ENCODE peak calls at places on chromosomes 3 and 15, in eight cellular contexts. One of them, this sample, is unnamed.

GRCh38 chr3:187448674-187449073 is 80.5 kb downstream of the RTP4 start:
- DNase-seq in sigmoid colon: no peak
- DNase-seq in mammary epithelial cell: no peak
- DNase-seq in testis: no peak
- DNase-seq in SK-N-SH: no peak
- DNase-seq in neuronal stem cell: no peak
- DNase-seq in foreskin keratinocyte: no peak
- DNase-seq in left ventricle myocardium inferior: no peak
- DNase-seq in this sample: no peak

GRCh38 chr3:81744366-81744765 is 17.1 kb downstream of the GBE1 start:
- DNase-seq in sigmoid colon: no peak
- DNase-seq in mammary epithelial cell: peak; percentile 75
- DNase-seq in testis: peak; percentile 46
- DNase-seq in SK-N-SH: no peak
- DNase-seq in neuronal stem cell: no peak
- DNase-seq in foreskin keratinocyte: peak; percentile 91
- DNase-seq in left ventricle myocardium inferior: no peak
- DNase-seq in this sample: no peak

GRCh38 chr3:112047264-112047663 is 12.7 kb downstream of the TMPRSS7 start:
- DNase-seq in sigmoid colon: no peak
- DNase-seq in mammary epithelial cell: no peak
- DNase-seq in testis: no peak
- DNase-seq in SK-N-SH: no peak
- DNase-seq in neuronal stem cell: no peak
- DNase-seq in foreskin keratinocyte: no peak
- DNase-seq in left ventricle myocardium inferior: no peak
- DNase-seq in this sample: no peak

GRCh38 chr3:132290833-132291232 is 26.4 kb upstream of the ACP3 start:
- DNase-seq in sigmoid colon: no peak
- DNase-seq in mammary epithelial cell: peak; percentile 88
- DNase-seq in testis: no peak
- DNase-seq in SK-N-SH: no peak
- DNase-seq in neuronal stem cell: no peak
- DNase-seq in foreskin keratinocyte: peak; percentile 49
- DNase-seq in left ventricle myocardium inferior: no peak
- DNase-seq in this sample: no peak

GRCh38 chr3:105904251-105904650 is 35.4 kb upstream of the CBLB start:
- DNase-seq in sigmoid colon: no peak
- DNase-seq in mammary epithelial cell: no peak
- DNase-seq in testis: no peak
- DNase-seq in SK-N-SH: no peak
- DNase-seq in neuronal stem cell: no peak
- DNase-seq in foreskin keratinocyte: no peak
- DNase-seq in left ventricle myocardium inferior: no peak
- DNase-seq in this sample: no peak

GRCh38 chr3:22098000-22098399 is 347.0 kb upstream of the ZNF385D start:
- DNase-seq in sigmoid colon: no peak
- DNase-seq in mammary epithelial cell: no peak
- DNase-seq in testis: no peak
- DNase-seq in SK-N-SH: no peak
- DNase-seq in neuronal stem cell: no peak
- DNase-seq in foreskin keratinocyte: no peak
- DNase-seq in left ventricle myocardium inferior: no peak
- DNase-seq in this sample: no peak

GRCh38 chr3:54621181-54621580 is 306.7 kb downstream of the LRTM1 start:
- DNase-seq in sigmoid colon: no peak
- DNase-seq in mammary epithelial cell: peak; percentile 58
- DNase-seq in testis: no peak
- DNase-seq in SK-N-SH: peak; percentile 78
- DNase-seq in neuronal stem cell: no peak
- DNase-seq in foreskin keratinocyte: no peak
- DNase-seq in left ventricle myocardium inferior: no peak
- DNase-seq in this sample: no peak

GRCh38 chr3:127455541-127456450 is 134.7 kb downstream of the TPRA1 start:
- DNase-seq in sigmoid colon: peak; percentile 72
- DNase-seq in mammary epithelial cell: peak; percentile 67
- DNase-seq in testis: peak; percentile 84
- DNase-seq in SK-N-SH: peak; percentile 98
- DNase-seq in neuronal stem cell: peak; percentile 87
- DNase-seq in foreskin keratinocyte: peak; percentile 54
- DNase-seq in left ventricle myocardium inferior: peak; percentile 60
- DNase-seq in this sample: peak; percentile 75

GRCh38 chr15:74206801-74207281 is 4.3 kb upstream of the STRA6 start:
- DNase-seq in sigmoid colon: no peak
- DNase-seq in mammary epithelial cell: no peak
- DNase-seq in testis: no peak
- DNase-seq in SK-N-SH: no peak
- DNase-seq in neuronal stem cell: no peak
- DNase-seq in foreskin keratinocyte: no peak
- DNase-seq in left ventricle myocardium inferior: no peak
- DNase-seq in this sample: peak; percentile 19

GRCh38 chr3:56976666-56977560 is 83.6 kb upstream of the SPATA12 start:
- DNase-seq in sigmoid colon: peak; percentile 72
- DNase-seq in mammary epithelial cell: no peak
- DNase-seq in testis: peak; percentile 86
- DNase-seq in SK-N-SH: peak; percentile 82
- DNase-seq in neuronal stem cell: no peak
- DNase-seq in foreskin keratinocyte: no peak
- DNase-seq in left ventricle myocardium inferior: no peak
- DNase-seq in this sample: peak; percentile 35

GRCh38 chr3:85172001-85172400 is 213.2 kb downstream of the CADM2 start:
- DNase-seq in sigmoid colon: no peak
- DNase-seq in mammary epithelial cell: no peak
- DNase-seq in testis: no peak
- DNase-seq in SK-N-SH: no peak
- DNase-seq in neuronal stem cell: no peak
- DNase-seq in foreskin keratinocyte: no peak
- DNase-seq in left ventricle myocardium inferior: no peak
- DNase-seq in this sample: no peak

GRCh38 chr3:54870423-54870822 is 57.4 kb downstream of the LRTM1 start:
- DNase-seq in sigmoid colon: no peak
- DNase-seq in mammary epithelial cell: peak; percentile 69
- DNase-seq in testis: peak; percentile 64
- DNase-seq in SK-N-SH: peak; percentile 55
- DNase-seq in neuronal stem cell: peak; percentile 20
- DNase-seq in foreskin keratinocyte: peak; percentile 79
- DNase-seq in left ventricle myocardium inferior: no peak
- DNase-seq in this sample: no peak

GRCh38 chr15:69480932-69481331 is 28.3 kb downstream of the RPLP1 start:
- DNase-seq in sigmoid colon: no peak
- DNase-seq in mammary epithelial cell: no peak
- DNase-seq in testis: no peak
- DNase-seq in SK-N-SH: no peak
- DNase-seq in neuronal stem cell: no peak
- DNase-seq in foreskin keratinocyte: peak; percentile 5
- DNase-seq in left ventricle myocardium inferior: no peak
- DNase-seq in this sample: no peak

GRCh38 chr3:147348976-147349375 is 57.4 kb downstream of the ZIC4 start:
- DNase-seq in sigmoid colon: no peak
- DNase-seq in mammary epithelial cell: no peak
- DNase-seq in testis: no peak
- DNase-seq in SK-N-SH: no peak
- DNase-seq in neuronal stem cell: no peak
- DNase-seq in foreskin keratinocyte: no peak
- DNase-seq in left ventricle myocardium inferior: no peak
- DNase-seq in this sample: no peak

GRCh38 chr3:183584246-183584913 is 28.9 kb upstream of the KLHL6 start:
- DNase-seq in sigmoid colon: peak; percentile 82
- DNase-seq in mammary epithelial cell: no peak
- DNase-seq in testis: peak; percentile 82
- DNase-seq in SK-N-SH: peak; percentile 62
- DNase-seq in neuronal stem cell: no peak
- DNase-seq in foreskin keratinocyte: no peak
- DNase-seq in left ventricle myocardium inferior: peak; percentile 64
- DNase-seq in this sample: peak; percentile 61

GRCh38 chr3:59425942-59426341 is 376.1 kb upstream of the CFAP20DC start:
- DNase-seq in sigmoid colon: no peak
- DNase-seq in mammary epithelial cell: no peak
- DNase-seq in testis: no peak
- DNase-seq in SK-N-SH: no peak
- DNase-seq in neuronal stem cell: no peak
- DNase-seq in foreskin keratinocyte: no peak
- DNase-seq in left ventricle myocardium inferior: no peak
- DNase-seq in this sample: no peak

GRCh38 chr3:177057768-177058167 is 139.5 kb downstream of the TBL1XR1 start:
- DNase-seq in sigmoid colon: no peak
- DNase-seq in mammary epithelial cell: no peak
- DNase-seq in testis: no peak
- DNase-seq in SK-N-SH: no peak
- DNase-seq in neuronal stem cell: no peak
- DNase-seq in foreskin keratinocyte: no peak
- DNase-seq in left ventricle myocardium inferior: no peak
- DNase-seq in this sample: no peak

GRCh38 chr3:22685598-22685997 is 517.5 kb upstream of the UBE2E2 start:
- DNase-seq in sigmoid colon: no peak
- DNase-seq in mammary epithelial cell: peak; percentile 34
- DNase-seq in testis: no peak
- DNase-seq in SK-N-SH: no peak
- DNase-seq in neuronal stem cell: no peak
- DNase-seq in foreskin keratinocyte: peak; percentile 30
- DNase-seq in left ventricle myocardium inferior: no peak
- DNase-seq in this sample: no peak

GRCh38 chr15:71199384-71200351 is 84.4 kb downstream of the THSD4 start:
- DNase-seq in sigmoid colon: no peak
- DNase-seq in mammary epithelial cell: no peak
- DNase-seq in testis: no peak
- DNase-seq in SK-N-SH: no peak
- DNase-seq in neuronal stem cell: no peak
- DNase-seq in foreskin keratinocyte: no peak
- DNase-seq in left ventricle myocardium inferior: no peak
- DNase-seq in this sample: no peak

GRCh38 chr15:69749797-69750196 is 297.2 kb downstream of the RPLP1 start:
- DNase-seq in sigmoid colon: no peak
- DNase-seq in mammary epithelial cell: peak; percentile 8
- DNase-seq in testis: no peak
- DNase-seq in SK-N-SH: no peak
- DNase-seq in neuronal stem cell: no peak
- DNase-seq in foreskin keratinocyte: no peak
- DNase-seq in left ventricle myocardium inferior: no peak
- DNase-seq in this sample: no peak

GRCh38 chr3:189123595-189124387 is 48.0 kb upstream of the TPRG1 start:
- DNase-seq in sigmoid colon: peak; percentile 82
- DNase-seq in mammary epithelial cell: no peak
- DNase-seq in testis: peak; percentile 65
- DNase-seq in SK-N-SH: peak; percentile 34
- DNase-seq in neuronal stem cell: no peak
- DNase-seq in foreskin keratinocyte: no peak
- DNase-seq in left ventricle myocardium inferior: peak; percentile 64
- DNase-seq in this sample: peak; percentile 21
- H3K4me1 ChIP-seq in sigmoid colon: peaks cover 33% of the 10 kb centered on the region
- H3K4me1 ChIP-seq in mammary epithelial cell: no peaks in the 10 kb centered on the region
- H3K4me1 ChIP-seq in testis: peaks cover 28% of the 10 kb centered on the region
- H3K4me1 ChIP-seq in SK-N-SH: no peaks in the 10 kb centered on the region
- H3K4me1 ChIP-seq in neuronal stem cell: no peaks in the 10 kb centered on the region
- H3K4me1 ChIP-seq in foreskin keratinocyte: peaks cover 12% of the 10 kb centered on the region
- H3K4me1 ChIP-seq in left ventricle myocardium inferior: peaks cover 22% of the 10 kb centered on the region
- H3K4me1 ChIP-seq in this sample: no peaks in the 10 kb centered on the region

DNA sequence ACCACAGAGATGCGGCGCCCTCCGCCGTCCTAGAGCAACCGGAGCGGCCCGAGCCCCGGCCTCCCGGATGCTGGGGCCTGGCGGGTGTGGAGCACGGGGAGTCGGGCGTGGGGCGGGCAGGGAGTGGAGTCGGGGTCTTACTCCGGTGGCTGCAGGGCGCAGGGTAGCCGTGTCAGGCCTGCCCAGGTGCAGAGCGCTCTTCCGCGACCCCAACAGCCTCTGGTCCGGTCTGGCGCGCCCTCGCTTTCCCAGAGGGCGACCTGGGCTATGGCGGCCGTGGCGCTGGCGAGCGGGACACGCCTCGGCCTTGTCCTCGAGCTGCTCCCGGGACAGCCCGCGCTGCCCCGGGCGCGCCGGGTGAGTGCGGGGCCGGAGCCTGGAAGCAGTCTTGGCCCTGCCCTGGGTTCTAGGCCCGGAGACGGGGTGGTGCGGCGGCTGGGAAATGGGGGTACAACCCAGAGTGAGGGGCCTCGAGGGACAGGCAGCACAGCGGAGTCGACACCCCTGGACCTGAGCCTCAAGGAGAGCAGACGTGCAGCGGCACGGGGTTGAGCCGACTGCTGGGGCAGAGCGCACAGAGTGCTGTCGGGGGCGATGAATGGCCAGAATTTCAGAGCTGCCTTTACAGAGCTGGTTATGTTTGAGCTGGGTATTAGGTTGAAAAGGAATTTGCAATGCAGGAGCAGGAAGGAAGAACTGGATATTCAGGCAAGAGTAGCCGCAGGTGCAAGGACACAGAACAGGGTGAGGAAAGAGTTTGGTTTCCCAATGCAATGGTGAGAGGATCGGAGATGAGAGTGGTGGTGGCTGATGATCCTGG is at the start of gene ZNF662:
- DNase-seq in sigmoid colon: peak; percentile 80
- DNase-seq in mammary epithelial cell: no peak
- DNase-seq in testis: peak; percentile 73
- DNase-seq in SK-N-SH: peak; percentile 88
- DNase-seq in neuronal stem cell: no peak
- DNase-seq in foreskin keratinocyte: peak; percentile 36
- DNase-seq in left ventricle myocardium inferior: peak; percentile 62
- DNase-seq in this sample: peak; percentile 85
- H3K27ac ChIP-seq in sigmoid colon: peak within 1 kb of the TSS; percentile 77
- H3K27ac ChIP-seq in mammary epithelial cell: no peak within 1 kb of the TSS
- H3K27ac ChIP-seq in testis: peak within 1 kb of the TSS; percentile 12
- H3K27ac ChIP-seq in SK-N-SH: no peak within 1 kb of the TSS
- H3K27ac ChIP-seq in neuronal stem cell: no peak within 1 kb of the TSS
- H3K27ac ChIP-seq in foreskin keratinocyte: peak within 1 kb of the TSS; percentile 36
- H3K27ac ChIP-seq in left ventricle myocardium inferior: peak within 1 kb of the TSS; percentile 73
- H3K27ac ChIP-seq in this sample: no peak within 1 kb of the TSS

GRCh38 chr3:29346828-29347227 is 66.0 kb downstream of the RBMS3 start:
- DNase-seq in sigmoid colon: no peak
- DNase-seq in mammary epithelial cell: no peak
- DNase-seq in testis: no peak
- DNase-seq in SK-N-SH: no peak
- DNase-seq in neuronal stem cell: no peak
- DNase-seq in foreskin keratinocyte: no peak
- DNase-seq in left ventricle myocardium inferior: no peak
- DNase-seq in this sample: no peak
- H3K4me1 ChIP-seq in sigmoid colon: no peaks in the 10 kb centered on the region
- H3K4me1 ChIP-seq in mammary epithelial cell: no peaks in the 10 kb centered on the region
- H3K4me1 ChIP-seq in testis: no peaks in the 10 kb centered on the region
- H3K4me1 ChIP-seq in SK-N-SH: peaks cover 16% of the 10 kb centered on the region
- H3K4me1 ChIP-seq in neuronal stem cell: no peaks in the 10 kb centered on the region
- H3K4me1 ChIP-seq in foreskin keratinocyte: no peaks in the 10 kb centered on the region
- H3K4me1 ChIP-seq in left ventricle myocardium inferior: peaks cover 26% of the 10 kb centered on the region
- H3K4me1 ChIP-seq in this sample: peaks cover 2% of the 10 kb centered on the region

GRCh38 chr15:78203346-78204225 is 30.8 kb downstream of the ACSBG1 start:
- DNase-seq in sigmoid colon: no peak
- DNase-seq in mammary epithelial cell: no peak
- DNase-seq in testis: peak; percentile 91
- DNase-seq in SK-N-SH: no peak
- DNase-seq in neuronal stem cell: no peak
- DNase-seq in foreskin keratinocyte: no peak
- DNase-seq in left ventricle myocardium inferior: peak; percentile 61
- DNase-seq in this sample: peak; percentile 54
- H3K27ac ChIP-seq in sigmoid colon: peak overlapping the region; percentile 7
- H3K27ac ChIP-seq in mammary epithelial cell: no peak overlapping the region
- H3K27ac ChIP-seq in testis: peak overlapping the region; percentile 69
- H3K27ac ChIP-seq in SK-N-SH: no peak overlapping the region
- H3K27ac ChIP-seq in neuronal stem cell: no peak overlapping the region
- H3K27ac ChIP-seq in foreskin keratinocyte: no peak overlapping the region
- H3K27ac ChIP-seq in left ventricle myocardium inferior: peak overlapping the region; percentile 83
- H3K27ac ChIP-seq in this sample: peak overlapping the region; percentile 90

GRCh38 chr3:50212502-50212901 is 7.4 kb downstream of the SLC38A3 start:
- DNase-seq in sigmoid colon: no peak
- DNase-seq in mammary epithelial cell: no peak
- DNase-seq in testis: no peak
- DNase-seq in SK-N-SH: no peak
- DNase-seq in neuronal stem cell: no peak
- DNase-seq in foreskin keratinocyte: no peak
- DNase-seq in left ventricle myocardium inferior: no peak
- DNase-seq in this sample: no peak
- H3K4me1 ChIP-seq in sigmoid colon: no peaks in the 10 kb centered on the region
- H3K4me1 ChIP-seq in mammary epithelial cell: peaks cover 5% of the 10 kb centered on the region
- H3K4me1 ChIP-seq in testis: peaks cover 6% of the 10 kb centered on the region
- H3K4me1 ChIP-seq in SK-N-SH: no peaks in the 10 kb centered on the region
- H3K4me1 ChIP-seq in neuronal stem cell: no peaks in the 10 kb centered on the region
- H3K4me1 ChIP-seq in foreskin keratinocyte: no peaks in the 10 kb centered on the region
- H3K4me1 ChIP-seq in left ventricle myocardium inferior: no peaks in the 10 kb centered on the region
- H3K4me1 ChIP-seq in this sample: no peaks in the 10 kb centered on the region

This sample was measured in right cardiac atrium.